ENCODE peak calls at places on chromosomes 2 and 18, in four cellular contexts. F, Y, S and L are unnamed samples.

GRCh38 chr2:223762853-223763252 is 74.5 kb downstream of the AP1S3 start:
- DNase-seq in S (no peak), Y (no peak), F (no peak), L (no peak)

GRCh38 chr2:112055833-112056625 is 960 bp downstream of the TMEM87B start:
- DNase-seq in Y (peak), F (peak), S (peak), L (no peak)

GRCh38 chr2:86249843-86250402 is 50.7 kb downstream of the MRPL35 start:
- DNase-seq in Y (no peak), F (no peak), S (no peak), L (no peak)

GRCh38 chr2:145652992-145653545 is 1133.2 kb upstream of the ZEB2 start:
- DNase-seq in S (no peak), Y (no peak), F (no peak), L (no peak)

GRCh38 chr2:168237741-168238140 is 9.7 kb downstream of the STK39 start:
- DNase-seq in Y (no peak), S (no peak), F (no peak), L (no peak)

GRCh38 chr2:143128681-143129580 is at the start of gene ARHGAP15:
- DNase-seq in S (no peak), F (no peak), Y (peak), L (no peak)

GRCh38 chr18:36655894-36656293 is 172.9 kb downstream of the TPGS2 start:
- DNase-seq in Y (no peak), S (no peak), F (no peak), L (no peak)

GRCh38 chr2:30273574-30273929 is 42.2 kb downstream of the LBH start:
- DNase-seq in S (no peak), F (peak), Y (no peak), L (no peak)

GRCh38 chr2:74516070-74516633 is 1.9 kb downstream of the TLX2 start:
- DNase-seq in Y (peak), S (peak), F (peak), L (no peak)

GRCh38 chr2:158199928-158200650 is 98.4 kb downstream of the UPP2 start:
- DNase-seq in S (no peak), Y (no peak), F (no peak), L (no peak)

GRCh38 chr18:40313030-40313642 is 1641.9 kb upstream of the PIK3C3 start:
- DNase-seq in S (no peak), F (no peak), Y (no peak), L (no peak)

GRCh38 chr2:150485871-150486538 is 1.5 kb downstream of the RND3 start:
- DNase-seq in S (peak), Y (no peak), F (peak), L (peak)